ENCODE peak calls at places on chromosomes 6 and 20, in eight cellular contexts. One of them, this sample, is unnamed. For H3K4me1 and H3K36me3, the result is how much of the 10 kb centered on the place peaks cover.

GRCh38 chr6:2542858-2543218 is 207.9 kb downstream of the MYLK4 start:
- DNase-seq in GM23338: no peak
- DNase-seq in neuronal stem cell: no peak
- DNase-seq in adipocyte: peak
- DNase-seq in stomach: no peak
- DNase-seq in SK-N-SH: no peak
- DNase-seq in keratinocyte: peak
- DNase-seq in heart left ventricle: no peak
- DNase-seq in this sample: no peak

GRCh38 chr6:17405944-17406245 is 12.5 kb downstream of the CAP2 start:
- DNase-seq in GM23338: no peak
- DNase-seq in neuronal stem cell: no peak
- DNase-seq in adipocyte: no peak
- DNase-seq in stomach: no peak
- DNase-seq in SK-N-SH: no peak
- DNase-seq in keratinocyte: no peak
- DNase-seq in heart left ventricle: no peak
- DNase-seq in this sample: no peak

GRCh38 chr6:149484733-149485700 is at the start of gene ZC3H12D:
- DNase-seq in GM23338: no peak
- DNase-seq in neuronal stem cell: no peak
- DNase-seq in adipocyte: peak
- DNase-seq in stomach: peak
- DNase-seq in SK-N-SH: no peak
- DNase-seq in keratinocyte: no peak
- DNase-seq in heart left ventricle: peak
- DNase-seq in this sample: no peak

GRCh38 chr20:42949865-42950264 is 239.8 kb downstream of the PTPRT start:
- DNase-seq in GM23338: no peak
- DNase-seq in neuronal stem cell: no peak
- DNase-seq in adipocyte: no peak
- DNase-seq in stomach: no peak
- DNase-seq in SK-N-SH: no peak
- DNase-seq in keratinocyte: no peak
- DNase-seq in heart left ventricle: no peak
- DNase-seq in this sample: no peak

GRCh38 chr6:34238507-34239239 is 2.0 kb downstream of the HMGA1 start:
- DNase-seq in GM23338: no peak
- DNase-seq in neuronal stem cell: no peak
- DNase-seq in adipocyte: no peak
- DNase-seq in stomach: no peak
- DNase-seq in SK-N-SH: peak
- DNase-seq in keratinocyte: no peak
- DNase-seq in heart left ventricle: no peak
- DNase-seq in this sample: no peak

GRCh38 chr6:87122477-87122876 is 27.6 kb upstream of the CGA start:
- DNase-seq in GM23338: peak
- DNase-seq in neuronal stem cell: no peak
- DNase-seq in adipocyte: no peak
- DNase-seq in stomach: no peak
- DNase-seq in SK-N-SH: no peak
- DNase-seq in keratinocyte: no peak
- DNase-seq in heart left ventricle: no peak
- DNase-seq in this sample: no peak

GRCh38 chr20:16803965-16804792 is 56.0 kb downstream of the OTOR start:
- DNase-seq in GM23338: peak
- DNase-seq in neuronal stem cell: peak
- DNase-seq in adipocyte: peak
- DNase-seq in stomach: peak
- DNase-seq in SK-N-SH: peak
- DNase-seq in keratinocyte: no peak
- DNase-seq in heart left ventricle: peak
- DNase-seq in this sample: no peak

GRCh38 chr20:24672181-24672880 is 202.9 kb downstream of the SYNDIG1 start:
- DNase-seq in GM23338: no peak
- DNase-seq in neuronal stem cell: no peak
- DNase-seq in adipocyte: no peak
- DNase-seq in stomach: no peak
- DNase-seq in SK-N-SH: no peak
- DNase-seq in keratinocyte: no peak
- DNase-seq in heart left ventricle: no peak
- DNase-seq in this sample: no peak

GRCh38 chr20:10611357-10611756 is 62.4 kb downstream of the JAG1 start:
- DNase-seq in GM23338: peak
- DNase-seq in neuronal stem cell: no peak
- DNase-seq in adipocyte: no peak
- DNase-seq in stomach: no peak
- DNase-seq in SK-N-SH: peak
- DNase-seq in keratinocyte: no peak
- DNase-seq in heart left ventricle: peak
- DNase-seq in this sample: peak

GRCh38 chr6:158703840-158704822 is 54.3 kb downstream of the SYTL3 start:
- DNase-seq in GM23338: peak
- DNase-seq in neuronal stem cell: peak
- DNase-seq in adipocyte: peak
- DNase-seq in stomach: peak
- DNase-seq in SK-N-SH: peak
- DNase-seq in keratinocyte: no peak
- DNase-seq in heart left ventricle: peak
- DNase-seq in this sample: peak

GRCh38 chr6:9502991-9503761 is 911.7 kb downstream of the TFAP2A start:
- DNase-seq in GM23338: peak
- DNase-seq in neuronal stem cell: peak
- DNase-seq in adipocyte: peak
- DNase-seq in stomach: no peak
- DNase-seq in SK-N-SH: no peak
- DNase-seq in keratinocyte: no peak
- DNase-seq in heart left ventricle: no peak
- DNase-seq in this sample: no peak

GRCh38 chr6:53302678-53303360 is 45.9 kb downstream of the ELOVL5 start:
- DNase-seq in GM23338: peak
- DNase-seq in neuronal stem cell: no peak
- DNase-seq in adipocyte: peak
- DNase-seq in stomach: no peak
- DNase-seq in SK-N-SH: no peak
- DNase-seq in keratinocyte: peak
- DNase-seq in heart left ventricle: no peak
- DNase-seq in this sample: no peak

GRCh38 chr6:87573307-87574024 is 16.3 kb downstream of the RARS2 start:
- DNase-seq in GM23338: no peak
- DNase-seq in neuronal stem cell: no peak
- DNase-seq in adipocyte: no peak
- DNase-seq in stomach: no peak
- DNase-seq in SK-N-SH: no peak
- DNase-seq in keratinocyte: no peak
- DNase-seq in heart left ventricle: no peak
- DNase-seq in this sample: no peak

GRCh38 chr20:59662856-59663512 is 58.6 kb downstream of the PHACTR3 start:
- DNase-seq in GM23338: no peak
- DNase-seq in neuronal stem cell: no peak
- DNase-seq in adipocyte: no peak
- DNase-seq in stomach: peak
- DNase-seq in SK-N-SH: no peak
- DNase-seq in keratinocyte: no peak
- DNase-seq in heart left ventricle: no peak
- DNase-seq in this sample: no peak

GRCh38 chr20:33919653-33920052 is 74.1 kb upstream of the RALY start:
- DNase-seq in GM23338: no peak
- DNase-seq in neuronal stem cell: no peak
- DNase-seq in adipocyte: no peak
- DNase-seq in stomach: no peak
- DNase-seq in SK-N-SH: no peak
- DNase-seq in keratinocyte: no peak
- DNase-seq in heart left ventricle: no peak
- DNase-seq in this sample: no peak

GRCh38 chr6:134593442-134593841 is 275.5 kb upstream of the SGK1 start:
- DNase-seq in GM23338: no peak
- DNase-seq in neuronal stem cell: no peak
- DNase-seq in adipocyte: no peak
- DNase-seq in stomach: no peak
- DNase-seq in SK-N-SH: no peak
- DNase-seq in keratinocyte: no peak
- DNase-seq in heart left ventricle: no peak
- DNase-seq in this sample: no peak

GRCh38 chr20:49186535-49187329 is 1.4 kb downstream of the STAU1 start:
- DNase-seq in GM23338: peak
- DNase-seq in neuronal stem cell: peak
- DNase-seq in adipocyte: peak
- DNase-seq in stomach: peak
- DNase-seq in SK-N-SH: peak
- DNase-seq in keratinocyte: no peak
- DNase-seq in heart left ventricle: peak
- DNase-seq in this sample: no peak

GRCh38 chr6:36980876-36981619 is 4.9 kb downstream of the MTCH1 start:
- DNase-seq in GM23338: peak
- DNase-seq in neuronal stem cell: no peak
- DNase-seq in adipocyte: no peak
- DNase-seq in stomach: no peak
- DNase-seq in SK-N-SH: no peak
- DNase-seq in keratinocyte: no peak
- DNase-seq in heart left ventricle: no peak
- DNase-seq in this sample: no peak

GRCh38 chr6:34900321-34901031 is 11.4 kb downstream of the ANKS1A start:
- DNase-seq in GM23338: no peak
- DNase-seq in neuronal stem cell: no peak
- DNase-seq in adipocyte: no peak
- DNase-seq in stomach: no peak
- DNase-seq in SK-N-SH: no peak
- DNase-seq in keratinocyte: no peak
- DNase-seq in heart left ventricle: no peak
- DNase-seq in this sample: no peak

GRCh38 chr20:36571564-36572504 is 1.6 kb upstream of the TGIF2 start:
- DNase-seq in GM23338: peak
- DNase-seq in neuronal stem cell: no peak
- DNase-seq in adipocyte: no peak
- DNase-seq in stomach: no peak
- DNase-seq in SK-N-SH: no peak
- DNase-seq in keratinocyte: no peak
- DNase-seq in heart left ventricle: no peak
- DNase-seq in this sample: no peak

GRCh38 chr6:156309017-156309416 is 468.2 kb upstream of the ARID1B start:
- DNase-seq in GM23338: no peak
- DNase-seq in neuronal stem cell: no peak
- DNase-seq in adipocyte: no peak
- DNase-seq in stomach: no peak
- DNase-seq in SK-N-SH: no peak
- DNase-seq in keratinocyte: no peak
- DNase-seq in heart left ventricle: no peak
- DNase-seq in this sample: no peak

GRCh38 chr20:25984933-25985332 is 288.3 kb upstream of the ZNF337 start:
- DNase-seq in GM23338: no peak
- DNase-seq in neuronal stem cell: no peak
- DNase-seq in adipocyte: peak
- DNase-seq in stomach: no peak
- DNase-seq in SK-N-SH: no peak
- DNase-seq in keratinocyte: no peak
- DNase-seq in heart left ventricle: peak
- DNase-seq in this sample: no peak

GRCh38 chr20:35368616-35369423 is 43.0 kb downstream of the UQCC1 start:
- DNase-seq in GM23338: peak
- DNase-seq in neuronal stem cell: no peak
- DNase-seq in adipocyte: no peak
- DNase-seq in stomach: no peak
- DNase-seq in SK-N-SH: no peak
- DNase-seq in keratinocyte: no peak
- DNase-seq in heart left ventricle: peak
- DNase-seq in this sample: no peak

DNA sequence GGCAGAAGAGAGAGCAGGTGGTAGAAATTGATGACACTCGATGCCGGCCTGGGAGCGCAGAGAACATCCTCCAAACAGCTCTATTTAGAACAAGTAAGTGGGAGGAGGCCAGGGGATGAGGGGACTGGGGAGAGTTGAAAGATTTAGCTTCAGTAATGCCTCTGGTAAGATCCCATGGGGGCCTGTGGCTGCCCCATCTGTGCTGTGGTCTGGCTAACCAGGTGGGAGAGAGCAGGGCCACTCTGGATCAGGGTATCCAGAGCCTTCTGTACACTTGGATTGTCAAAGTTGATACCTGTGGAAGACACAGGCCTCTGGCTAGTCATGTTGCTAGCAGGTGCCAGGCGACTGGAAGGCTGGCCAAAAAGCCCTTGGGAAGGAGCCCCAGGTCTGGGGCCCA is 27.6 kb downstream of the NCOA5 start:
- DNase-seq in GM23338: no peak
- DNase-seq in neuronal stem cell: no peak
- DNase-seq in adipocyte: no peak
- DNase-seq in stomach: no peak
- DNase-seq in SK-N-SH: no peak
- DNase-seq in keratinocyte: no peak
- DNase-seq in heart left ventricle: no peak
- DNase-seq in this sample: no peak
- H3K4me1 ChIP-seq in GM23338: under half
- H3K4me1 ChIP-seq in neuronal stem cell: under half
- H3K4me1 ChIP-seq in adipocyte: under half
- H3K4me1 ChIP-seq in stomach: under half
- H3K4me1 ChIP-seq in SK-N-SH: under half
- H3K4me1 ChIP-seq in keratinocyte: under half
- H3K4me1 ChIP-seq in heart left ventricle: under half
- H3K4me1 ChIP-seq in this sample: under half

DNA sequence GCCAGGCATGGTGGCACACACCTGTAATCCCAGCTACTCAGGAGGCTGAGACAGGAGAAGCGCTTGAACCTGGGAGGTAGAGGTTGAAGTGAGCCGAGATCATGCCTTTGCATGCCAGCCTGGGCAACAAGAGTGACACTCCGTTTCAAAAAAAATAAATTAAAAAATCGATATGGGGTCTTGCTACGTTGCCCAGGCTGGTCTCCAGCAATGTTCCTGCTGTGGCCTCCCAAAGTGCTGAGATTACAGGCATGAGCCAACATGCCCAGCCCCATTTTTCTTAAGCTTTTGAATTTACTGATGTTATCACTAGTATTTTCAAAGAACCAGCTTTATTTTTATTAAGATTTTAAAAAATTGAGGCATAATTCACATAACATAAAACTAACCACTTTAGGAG is 23.6 kb downstream of the POLR1C start:
- DNase-seq in GM23338: no peak
- DNase-seq in neuronal stem cell: no peak
- DNase-seq in adipocyte: no peak
- DNase-seq in stomach: no peak
- DNase-seq in SK-N-SH: no peak
- DNase-seq in keratinocyte: no peak
- DNase-seq in heart left ventricle: no peak
- DNase-seq in this sample: no peak
- H3K36me3 ChIP-seq in GM23338: half or more
- H3K36me3 ChIP-seq in neuronal stem cell: under half
- H3K36me3 ChIP-seq in adipocyte: half or more
- H3K36me3 ChIP-seq in stomach: half or more
- H3K36me3 ChIP-seq in SK-N-SH: under half
- H3K36me3 ChIP-seq in keratinocyte: under half
- H3K36me3 ChIP-seq in heart left ventricle: half or more
- H3K36me3 ChIP-seq in this sample: under half

GRCh38 chr20:57713505-57713903 is 3.7 kb upstream of the PMEPA1 start:
- DNase-seq in GM23338: no peak
- DNase-seq in neuronal stem cell: no peak
- DNase-seq in adipocyte: peak
- DNase-seq in stomach: no peak
- DNase-seq in SK-N-SH: no peak
- DNase-seq in keratinocyte: no peak
- DNase-seq in heart left ventricle: no peak
- DNase-seq in this sample: no peak
- H3K4me1 ChIP-seq in GM23338: under half
- H3K4me1 ChIP-seq in neuronal stem cell: under half
- H3K4me1 ChIP-seq in adipocyte: half or more
- H3K4me1 ChIP-seq in stomach: under half
- H3K4me1 ChIP-seq in SK-N-SH: under half
- H3K4me1 ChIP-seq in keratinocyte: half or more
- H3K4me1 ChIP-seq in heart left ventricle: under half
- H3K4me1 ChIP-seq in this sample: under half

GRCh38 chr6:144480518-144480917 is 195.4 kb downstream of the UTRN start:
- DNase-seq in GM23338: no peak
- DNase-seq in neuronal stem cell: no peak
- DNase-seq in adipocyte: peak
- DNase-seq in stomach: no peak
- DNase-seq in SK-N-SH: no peak
- DNase-seq in keratinocyte: no peak
- DNase-seq in heart left ventricle: no peak
- DNase-seq in this sample: no peak
- H3K36me3 ChIP-seq in GM23338: under half
- H3K36me3 ChIP-seq in neuronal stem cell: under half
- H3K36me3 ChIP-seq in adipocyte: under half
- H3K36me3 ChIP-seq in stomach: under half
- H3K36me3 ChIP-seq in SK-N-SH: under half
- H3K36me3 ChIP-seq in keratinocyte: under half
- H3K36me3 ChIP-seq in heart left ventricle: half or more
- H3K36me3 ChIP-seq in this sample: under half

This sample was measured in iPS DF 6.9.